ENCODE peak calls at places on chromosomes 12 and 14, in six cellular contexts. J is effector CD4-positive, alpha-beta T cell; R is PC-3; D is B cell; X is mesothelial cell of epicardium; E is WTC11. S is an unnamed sample.

GRCh38 chr12:9702239-9702638 is 30.7 kb downstream of the CLECL1 start:
- DNase-seq in R (no peak), X (no peak), D (no peak), E (no peak), J (no peak), S (no peak)

GRCh38 chr14:67241416-67242362 is at the start of gene PALS1:
- DNase-seq in J (no peak), R (peak), X (no peak), D (no peak), E (no peak), S (no peak)

GRCh38 chr12:117178301-117178700 is 12.0 kb downstream of the FBXO21 start:
- DNase-seq in E (no peak), R (no peak), D (no peak), X (peak), J (no peak), S (no peak)

GRCh38 chr12:90548595-90548994 is 406.4 kb downstream of the CCER1 start:
- DNase-seq in E (no peak), D (no peak), X (no peak), R (no peak), J (no peak), S (no peak)

GRCh38 chr12:68613209-68613904 is 2.7 kb downstream of the RAP1B start:
- DNase-seq in E (no peak), R (no peak), J (peak), X (no peak), D (peak), S (no peak)

GRCh38 chr12:88472248-88472647 is 108.0 kb downstream of the KITLG start:
- DNase-seq in X (no peak), E (no peak), D (no peak), J (no peak), R (peak), S (no peak)

GRCh38 chr12:95836630-95837239 is 22.0 kb upstream of the SNRPF start:
- DNase-seq in D (no peak), R (peak), J (no peak), X (no peak), E (no peak), S (no peak)

GRCh38 chr14:60651051-60651935 is 2.0 kb upstream of the SIX1 start:
- DNase-seq in X (no peak), D (no peak), E (no peak), J (no peak), R (no peak), S (no peak)

GRCh38 chr12:89236748-89237428 is 115.4 kb downstream of the DUSP6 start:
- DNase-seq in D (no peak), E (no peak), R (peak), J (no peak), X (no peak), S (no peak)

GRCh38 chr14:93015505-93015904 is 92.6 kb downstream of the CHGA start:
- DNase-seq in J (no peak), D (no peak), X (no peak), E (no peak), R (no peak), S (no peak)

GRCh38 chr14:93788557-93789365 is 476 bp upstream of the PRIMA1 start:
- DNase-seq in J (no peak), D (no peak), R (peak), X (peak), E (peak), S (no peak)

GRCh38 chr14:65637780-65638179 is 225.2 kb downstream of the FUT8 start:
- DNase-seq in E (no peak), D (no peak), J (no peak), X (no peak), R (no peak), S (no peak)

GRCh38 chr14:67618617-67619063 is 1.1 kb upstream of the ARG2 start:
- DNase-seq in D (peak), X (no peak), J (peak), R (peak), E (no peak), S (no peak)

GRCh38 chr12:105275997-105276760 is 40.2 kb upstream of the APPL2 start:
- DNase-seq in X (no peak), E (no peak), D (no peak), R (peak), J (no peak), S (no peak)

GRCh38 chr14:99596071-99596627 is 7.9 kb downstream of the CCDC85C start:
- DNase-seq in R (peak), J (no peak), E (no peak), D (no peak), X (no peak), S (no peak)

GRCh38 chr14:38409081-38409705 is 153.3 kb upstream of the CLEC14A start:
- DNase-seq in J (no peak), R (no peak), E (no peak), D (no peak), X (no peak), S (no peak)

GRCh38 chr12:1619599-1619998 is 9.4 kb upstream of the WNT5B start:
- DNase-seq in X (no peak), D (no peak), J (no peak), R (no peak), E (no peak), S (no peak)

GRCh38 chr12:25361511-25361910 is 110.8 kb upstream of the KRAS start:
- DNase-seq in X (no peak), E (no peak), R (no peak), D (no peak), J (no peak), S (no peak)

GRCh38 chr14:70416322-70416716 is 571 bp downstream of the SYNJ2BP start:
- DNase-seq in R (peak), D (no peak), E (no peak), J (no peak), X (no peak), S (no peak)

S was measured in omental fat pad.